ENCODE peak calls at places on chromosomes 4 and X, in ten cellular contexts. F, S, G, W, D, P, O, R, E and Z are unnamed samples. For H3K4me1, the result is how much of the 10 kb centered on the place peaks cover.

GRCh38 chrX:97200454-97200853 is 316.7 kb downstream of the RPA4 start:
- DNase-seq in R (no peak), O (no peak), G (no peak), W (no peak), E (no peak), P (no peak), F (no peak), D (no peak), S (no peak), Z (no peak)

GRCh38 chrX:118251251-118251650 is 94.7 kb upstream of the WDR44 start:
- DNase-seq in P (no peak), W (no peak), O (no peak), G (no peak), F (no peak), E (no peak), D (no peak), S (no peak), R (no peak), Z (no peak)

GRCh38 chrX:100447563-100448397 is 37.7 kb upstream of the PCDH19 start:
- DNase-seq in D (peak), R (no peak), E (peak), O (peak), P (peak), F (peak), W (no peak), G (peak), S (no peak), Z (peak)

GRCh38 chrX:153662266-153662665 is 11.3 kb downstream of the PNCK start:
- DNase-seq in F (peak), S (peak), D (peak), O (peak), P (peak), R (no peak), G (peak), E (no peak), W (peak), Z (no peak)

GRCh38 chr4:26992657-26993361 is 132.2 kb downstream of the STIM2 start:
- DNase-seq in G (no peak), E (no peak), D (no peak), W (no peak), O (peak), S (no peak), F (no peak), R (no peak), P (no peak), Z (peak)

GRCh38 chrX:50459615-50460014 is 11.0 kb downstream of the DGKK start:
- DNase-seq in W (no peak), F (no peak), S (no peak), G (no peak), R (no peak), P (no peak), D (no peak), O (no peak), E (no peak), Z (no peak)

GRCh38 chr4:36582214-36582613 is 300.8 kb downstream of the DTHD1 start:
- DNase-seq in G (no peak), F (no peak), R (no peak), E (no peak), W (no peak), S (no peak), D (no peak), P (no peak), O (no peak), Z (no peak)

GRCh38 chr4:59973496-59973895 is 1226.6 kb upstream of the ADGRL3 start:
- DNase-seq in D (no peak), W (no peak), F (no peak), E (no peak), O (no peak), R (no peak), P (no peak), S (no peak), G (no peak), Z (no peak)

GRCh38 chr4:38980903-38981676 is 51.1 kb downstream of the TMEM156 start:
- DNase-seq in D (no peak), F (no peak), S (no peak), W (no peak), O (no peak), G (no peak), P (no peak), R (no peak), E (no peak), Z (no peak)

GRCh38 chr4:173289351-173289725 is 44.8 kb downstream of the HMGB2 start:
- DNase-seq in O (no peak), W (no peak), S (no peak), P (no peak), G (no peak), D (no peak), R (no peak), F (no peak), E (no peak), Z (no peak)

GRCh38 chr4:184448828-184449227 is 25.5 kb downstream of the IRF2 start:
- DNase-seq in E (peak), P (peak), W (no peak), S (no peak), R (no peak), O (peak), D (peak), G (no peak), F (peak), Z (no peak)

GRCh38 chr4:76532810-76533209 is 97.8 kb downstream of the SHROOM3 start:
- DNase-seq in R (no peak), S (no peak), W (no peak), P (no peak), G (no peak), O (no peak), E (no peak), D (no peak), F (no peak), Z (no peak)

GRCh38 chr4:105807496-105807895 is 87.8 kb upstream of the NPNT start:
- DNase-seq in W (no peak), E (no peak), D (no peak), R (no peak), G (no peak), F (no peak), O (no peak), P (no peak), S (no peak), Z (no peak)

GRCh38 chr4:109990307-109991257 is 77.9 kb downstream of the EGF start:
- DNase-seq in R (no peak), O (peak), E (no peak), W (no peak), P (no peak), F (no peak), D (no peak), S (no peak), G (no peak), Z (no peak)

GRCh38 chr4:80173387-80173786 is 23.9 kb upstream of the PRDM8 start:
- DNase-seq in S (peak), P (no peak), O (peak), W (peak), D (peak), G (no peak), E (no peak), F (no peak), R (no peak), Z (no peak)

DNA sequence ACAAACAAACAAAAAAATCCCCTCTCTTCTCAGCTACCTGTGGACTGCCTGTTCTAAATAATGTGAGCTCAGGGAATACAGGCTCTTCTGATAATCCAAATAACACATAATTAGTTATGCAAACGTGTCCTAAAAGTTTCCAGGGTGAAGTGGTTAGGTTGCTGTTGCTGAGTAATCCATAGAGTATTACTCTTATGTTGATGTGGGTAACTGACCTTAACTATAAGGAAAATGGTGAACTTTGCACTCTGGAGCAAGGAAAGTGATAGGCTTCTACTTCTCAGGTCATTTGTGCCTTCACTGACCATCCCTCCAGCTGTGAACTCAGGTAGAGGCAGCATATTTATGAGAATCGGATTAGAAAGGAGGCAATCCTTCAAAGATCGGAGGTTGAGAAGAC is 19.9 kb downstream of the MSN start:
- DNase-seq in S (no peak), P (no peak), R (no peak), E (no peak), F (no peak), O (no peak), W (no peak), D (no peak), G (no peak), Z (no peak)
- H3K4me1 ChIP-seq in S (half or more), P (half or more), R (under half), E (under half), F (half or more), O (under half), W (half or more), D (under half), G (under half), Z (under half)

DNA sequence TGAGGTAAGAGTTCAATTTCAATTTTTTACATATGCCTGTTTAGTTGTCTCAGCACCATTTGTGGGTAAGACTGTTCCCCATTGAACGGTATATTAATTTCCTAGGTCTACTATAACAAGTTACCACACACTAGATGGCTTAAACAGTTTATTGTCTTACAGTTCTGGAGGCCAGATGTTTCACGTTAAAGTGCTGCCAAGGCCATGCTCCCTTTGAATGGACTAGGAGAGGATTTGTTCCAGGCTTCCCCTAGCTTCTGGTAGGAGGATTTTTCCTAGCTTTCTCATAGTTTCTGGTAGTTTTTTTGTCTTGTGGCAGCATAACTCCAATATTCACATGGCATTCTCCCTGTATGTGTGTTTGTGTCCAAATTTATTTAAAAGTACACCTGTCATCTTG is 149.3 kb upstream of the CYSLTR1 start:
- DNase-seq in R (no peak), D (no peak), O (no peak), E (no peak), W (no peak), G (no peak), F (no peak), P (no peak), S (no peak), Z (no peak)
- H3K4me3 ChIP-seq in R (no peak), D (no peak), O (no peak), E (no peak), W (no peak), G (no peak), F (no peak), P (no peak), S (no peak), Z (no peak)

DNA sequence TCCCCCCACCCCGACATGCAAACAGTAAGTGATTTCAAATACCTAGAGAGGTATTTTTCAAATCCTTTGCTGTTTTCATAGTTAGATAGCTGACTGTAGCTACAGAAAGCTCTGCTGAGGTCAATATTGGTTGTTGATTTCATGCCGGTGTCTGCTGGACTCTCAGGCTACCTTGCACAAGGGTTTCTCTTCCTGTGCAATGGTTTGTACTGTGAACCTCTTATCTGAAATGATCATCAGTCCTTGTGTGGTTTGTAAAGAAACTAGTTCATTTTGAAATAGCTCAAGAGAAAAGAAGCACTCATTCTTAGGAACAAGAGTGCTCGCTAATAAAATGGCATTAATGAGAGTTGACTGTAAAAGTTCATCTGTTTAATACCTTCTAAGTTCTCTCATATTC is 2.1 kb downstream of the MTM1 start:
- DNase-seq in O (no peak), G (no peak), R (peak), E (no peak), D (no peak), P (no peak), S (no peak), W (no peak), F (no peak), Z (no peak)
- H3K4me1 ChIP-seq in O (under half), G (under half), R (half or more), E (under half), D (under half), P (under half), S (half or more), W (half or more), F (half or more), Z (under half)

GRCh38 chrX:129496625-129497024 is 26.7 kb downstream of the SMARCA1 start:
- DNase-seq in R (no peak), D (no peak), W (no peak), G (no peak), O (no peak), S (no peak), F (no peak), P (no peak), E (no peak), Z (no peak)
- H3K4me3 ChIP-seq in R (no peak), D (no peak), W (no peak), G (no peak), O (no peak), S (no peak), F (no peak), P (no peak), E (no peak), Z (no peak)

GRCh38 chr4:54230479-54231418 is 1.7 kb downstream of the PDGFRA start:
- DNase-seq in W (no peak), F (peak), E (no peak), D (no peak), P (no peak), O (peak), S (no peak), G (no peak), R (no peak), Z (no peak)

GRCh38 chr4:54233128-54233696 is 4.1 kb downstream of the PDGFRA start:
- DNase-seq in S (peak), R (no peak), D (peak), F (peak), P (peak), W (peak), E (peak), O (peak), G (peak), Z (peak)

GRCh38 chr4:54232151-54232688 is 3.1 kb downstream of the PDGFRA start:
- DNase-seq in D (no peak), R (no peak), S (no peak), G (no peak), F (no peak), E (no peak), O (no peak), W (no peak), P (no peak), Z (no peak)

GRCh38 chr4:54229631-54230478 is 762 bp downstream of the PDGFRA start:
- DNase-seq in G (no peak), R (no peak), D (no peak), O (no peak), P (no peak), S (no peak), E (no peak), W (no peak), F (no peak), Z (no peak)

GRCh38 chr4:54231419-54232150 is 2.5 kb downstream of the PDGFRA start:
- DNase-seq in O (peak), R (no peak), G (no peak), D (no peak), P (no peak), W (no peak), F (peak), E (no peak), S (no peak), Z (no peak)
- H3K4me1 ChIP-seq in O (under half), R (under half), G (under half), D (under half), P (half or more), W (under half), F (half or more), E (under half), S (under half), Z (under half)

GRCh38 chr4:6990661-6991060 is 52.5 kb upstream of the TADA2B start:
- DNase-seq in D (no peak), S (no peak), E (no peak), G (no peak), F (no peak), P (no peak), O (no peak), R (no peak), W (no peak), Z (no peak)

GRCh38 chr4:6991771-6992557 is 51.2 kb upstream of the TADA2B start:
- DNase-seq in G (peak), W (no peak), F (no peak), D (no peak), R (peak), S (no peak), O (no peak), P (no peak), E (no peak), Z (no peak)

GRCh38 chr4:6989331-6989923 is 53.7 kb upstream of the TADA2B start:
- DNase-seq in F (no peak), S (no peak), D (no peak), W (no peak), P (no peak), G (no peak), O (no peak), R (no peak), E (no peak), Z (no peak)

GRCh38 chr4:6992728-6993655 is 50.2 kb upstream of the TADA2B start:
- DNase-seq in P (no peak), F (no peak), G (no peak), W (no peak), E (no peak), O (no peak), S (no peak), R (peak), D (peak), Z (no peak)

GRCh38 chr4:6991249-6991648 is 51.9 kb upstream of the TADA2B start:
- DNase-seq in F (no peak), E (no peak), R (no peak), W (no peak), P (no peak), G (no peak), D (no peak), S (no peak), O (no peak), Z (no peak)
- H3K4me3 ChIP-seq in F (peak), E (no peak), R (no peak), W (no peak), P (no peak), G (no peak), D (no peak), S (no peak), O (no peak), Z (no peak)